ENCODE peak calls at places on chromosomes 7 and 10, in six cellular contexts. O is CD4-positive, alpha-beta T cell; E is activated T-cell treated with anti-CD3 and anti-CD28 coated beads for 1 hour; T is uterus; Z is stimulated activated CD8-positive, alpha-beta memory T cell treated with anti-CD3 and anti-CD28 coated beads, Interleukin-4, amount 100 ng/mL, for 48 hours; J is cardiac fibroblast. L is an unnamed sample.

GRCh38 chr10:58546137-58546536 is 33.5 kb downstream of the BICC1 start:
- DNase-seq in T (no peak), O (no peak), E (no peak), J (no peak), Z (no peak), L (no peak)

GRCh38 chr7:69659964-69660363 is 61.7 kb downstream of the AUTS2 start:
- DNase-seq in E (no peak), O (no peak), Z (no peak), J (peak; percentile 15), T (no peak), L (no peak)

GRCh38 chr7:35036361-35037171 is 719 bp downstream of the DPY19L1 start:
- DNase-seq in Z (peak; percentile 57), J (peak; percentile 70), E (peak; percentile 4), T (peak; percentile 50), O (peak; percentile 33), L (peak; percentile 50)

GRCh38 chr7:132901241-132901640 is 180.6 kb downstream of the CHCHD3 start:
- DNase-seq in T (no peak), Z (no peak), J (no peak), E (no peak), O (no peak), L (no peak)

GRCh38 chr10:47372726-47373125 is 11.4 kb downstream of the ZNF488 start:
- DNase-seq in J (no peak), O (no peak), Z (peak; percentile 15), E (no peak), T (no peak), L (no peak)

GRCh38 chr7:157930441-157930840 is 593.6 kb downstream of the DNAJB6 start:
- DNase-seq in Z (no peak), E (no peak), O (no peak), J (no peak), T (no peak), L (no peak)

GRCh38 chr10:22531441-22531840 is 182.9 kb downstream of the PIP4K2A start:
- DNase-seq in O (no peak), E (no peak), Z (no peak), J (no peak), T (no peak), L (no peak)

GRCh38 chr10:58740620-58741369 is 228.1 kb downstream of the BICC1 start:
- DNase-seq in J (no peak), T (no peak), O (no peak), Z (no peak), E (no peak), L (no peak)

GRCh38 chr10:108789911-108790310 is 1133.4 kb downstream of the XPNPEP1 start:
- DNase-seq in J (no peak), T (no peak), Z (no peak), E (no peak), O (no peak), L (no peak)

GRCh38 chr7:54355842-54356241 is 186.3 kb upstream of the VSTM2A start:
- DNase-seq in J (no peak), E (no peak), O (no peak), T (no peak), Z (no peak), L (no peak)

L was measured in stimulated activated naive CD8-positive, alpha-beta T cell treated with anti-CD3 and anti-CD28 coated beads, Interleukin-15, Interleukin-2, amounts not matched to agents 100 U/mL and 50 U/mL, for 24 hours.